ENCODE peak calls at places on chromosomes 13 and 19, in five cellular contexts. K is Panc1, B is thoracic aorta, C is PC-3, Q is heart left ventricle. H is an unnamed sample. For H3K36me3, the result is how much of the 10 kb centered on the place peaks cover.

GRCh38 chr19:36051637-36052036 is 2.4 kb downstream of the THAP8 start:
- DNase-seq in K (no peak), B (no peak), C (no peak), Q (no peak), H (no peak)

GRCh38 chr19:58001895-58002369 is 688 bp downstream of the ZNF606 start:
- DNase-seq in K (no peak), B (no peak), C (no peak), Q (no peak), H (no peak)

GRCh38 chr13:40664100-40665060 is 2.1 kb downstream of the FOXO1 start:
- DNase-seq in K (no peak), B (peak), C (peak), Q (peak), H (no peak)

GRCh38 chr19:7637374-7638256 is 705 bp downstream of the STXBP2 start:
- DNase-seq in K (no peak), B (no peak), C (peak), Q (no peak), H (no peak)

GRCh38 chr13:47708386-47708785 is 292.7 kb downstream of the SUCLA2 start:
- DNase-seq in K (no peak), B (no peak), C (peak), Q (no peak), H (no peak)

GRCh38 chr19:18114483-18114882 is 16.9 kb downstream of the MAST3 start:
- DNase-seq in K (no peak), B (no peak), C (no peak), Q (no peak), H (no peak)

GRCh38 chr19:34041922-34042521 is 130.3 kb upstream of the LSM14A start:
- DNase-seq in K (peak), B (peak), C (peak), Q (peak), H (peak)

GRCh38 chr13:40272776-40273139 is 393.7 kb downstream of the FOXO1 start:
- DNase-seq in K (no peak), B (no peak), C (peak), Q (no peak), H (no peak)

GRCh38 chr19:21463449-21464105 is 41.8 kb upstream of the ZNF429 start:
- DNase-seq in K (peak), B (no peak), C (peak), Q (peak), H (no peak)

GRCh38 chr19:29663861-29664752 is 1.2 kb upstream of the PLEKHF1 start:
- DNase-seq in K (no peak), B (no peak), C (peak), Q (no peak), H (no peak)

GRCh38 chr19:54229146-54229545 is 6.3 kb upstream of the LILRB3 start:
- DNase-seq in K (no peak), B (no peak), C (no peak), Q (no peak), H (no peak)

GRCh38 chr19:47134533-47134932 is 3.9 kb downstream of the SAE1 start:
- DNase-seq in K (no peak), B (no peak), C (no peak), Q (no peak), H (no peak)

GRCh38 chr19:55406869-55407624 is 541 bp downstream of the UBE2S start:
- DNase-seq in K (no peak), B (no peak), C (no peak), Q (no peak), H (no peak)

GRCh38 chr13:23741879-23742510 is 147.2 kb downstream of the MIPEP start:
- DNase-seq in K (no peak), B (no peak), C (peak), Q (no peak), H (no peak)

GRCh38 chr13:98796798-98797197 is 44.3 kb upstream of the SLC15A1 start:
- DNase-seq in K (no peak), B (no peak), C (no peak), Q (peak), H (no peak)

GRCh38 chr19:4582980-4583842 is 23.7 kb upstream of the SEMA6B start:
- DNase-seq in K (no peak), B (no peak), C (peak), Q (no peak), H (no peak)

GRCh38 chr13:21528616-21529015 is 69.5 kb upstream of the ZDHHC20 start:
- DNase-seq in K (no peak), B (no peak), C (peak), Q (no peak), H (no peak)

GRCh38 chr19:35431147-35431807 is 16.8 kb upstream of the FFAR2 start:
- DNase-seq in K (no peak), B (no peak), C (no peak), Q (no peak), H (no peak)

GRCh38 chr19:1825909-1826556 is 14.0 kb upstream of the ATP8B3 start:
- DNase-seq in K (no peak), B (no peak), C (peak), Q (peak), H (no peak)

GRCh38 chr13:79621449-79621848 is 140.5 kb downstream of the NDFIP2 start:
- DNase-seq in K (no peak), B (no peak), C (no peak), Q (no peak), H (no peak)

GRCh38 chr19:55654833-55655647 is at the start of gene U2AF2:
- DNase-seq in K (no peak), B (peak), C (peak), Q (peak), H (peak)

GRCh38 chr13:30371649-30372265 is 50.5 kb upstream of the UBE2L5 start:
- DNase-seq in K (no peak), B (no peak), C (peak), Q (no peak), H (no peak)

GRCh38 chr13:113552079-113552478 is 32.5 kb upstream of the TFDP1 start:
- DNase-seq in K (no peak), B (no peak), C (no peak), Q (no peak), H (peak)

GRCh38 chr19:9914001-9914314 is 22.4 kb downstream of the OLFM2 start:
- DNase-seq in K (no peak), B (no peak), C (peak), Q (peak), H (no peak)
- H3K4me3 ChIP-seq in K (peak), B (peak), C (peak), Q (peak), H (peak)

GRCh38 chr19:42249149-42249750 is 5.7 kb downstream of the ERF start:
- DNase-seq in K (no peak), B (no peak), C (no peak), Q (no peak), H (no peak)

GRCh38 chr19:42248270-42249148 is 6.1 kb upstream of the GSK3A start:
- DNase-seq in K (no peak), B (no peak), C (no peak), Q (no peak), H (no peak)

GRCh38 chr19:42246869-42247630 is 4.6 kb upstream of the GSK3A start:
- DNase-seq in K (no peak), B (no peak), C (no peak), Q (no peak), H (no peak)

GRCh38 chr19:42246143-42246868 is 3.9 kb upstream of the GSK3A start:
- DNase-seq in K (no peak), B (peak), C (peak), Q (peak), H (no peak)

GRCh38 chr19:42247631-42248199 is 5.3 kb upstream of the GSK3A start:
- DNase-seq in K (no peak), B (no peak), C (no peak), Q (no peak), H (no peak)
- H3K27ac ChIP-seq in K (no peak), B (no peak), C (no peak), Q (peak), H (peak)

GRCh38 chr19:15245370-15246197 is 13.3 kb upstream of the EPHX3 start:
- DNase-seq in K (no peak), B (no peak), C (no peak), Q (no peak), H (no peak)

GRCh38 chr19:15248648-15249559 is 16.7 kb upstream of the EPHX3 start:
- DNase-seq in K (peak), B (peak), C (peak), Q (peak), H (peak)

GRCh38 chr19:15246198-15246481 is 13.9 kb upstream of the EPHX3 start:
- DNase-seq in K (no peak), B (no peak), C (no peak), Q (no peak), H (no peak)

GRCh38 chr19:15248106-15248505 is 15.9 kb upstream of the EPHX3 start:
- DNase-seq in K (no peak), B (no peak), C (no peak), Q (no peak), H (peak)

GRCh38 chr19:15247107-15248014 is 15.1 kb upstream of the EPHX3 start:
- DNase-seq in K (no peak), B (no peak), C (no peak), Q (no peak), H (no peak)
- H3K36me3 ChIP-seq in K (under half), B (under half), C (under half), Q (under half), H (under half)

GRCh38 chr19:16650821-16651220 is 9.1 kb downstream of the SMIM7 start:
- DNase-seq in K (no peak), B (no peak), C (no peak), Q (no peak), H (no peak)

GRCh38 chr19:16654621-16655020 is 5.3 kb downstream of the SMIM7 start:
- DNase-seq in K (no peak), B (no peak), C (no peak), Q (no peak), H (no peak)

GRCh38 chr19:16657384-16657783 is 2.6 kb downstream of the SMIM7 start:
- DNase-seq in K (no peak), B (no peak), C (no peak), Q (no peak), H (no peak)

GRCh38 chr19:16655727-16656126 is 4.2 kb downstream of the SMIM7 start:
- DNase-seq in K (no peak), B (no peak), C (no peak), Q (no peak), H (no peak)

GRCh38 chr19:16654151-16654550 is 5.8 kb downstream of the SMIM7 start:
- DNase-seq in K (no peak), B (no peak), C (no peak), Q (no peak), H (no peak)
- H3K4me3 ChIP-seq in K (no peak), B (no peak), C (no peak), Q (no peak), H (no peak)

GRCh38 chr13:50386527-50387123 is 371.4 kb downstream of the KCNRG start:
- DNase-seq in K (no peak), B (no peak), C (peak), Q (no peak), H (no peak)
- H3K27ac ChIP-seq in K (peak), B (peak), C (no peak), Q (peak), H (peak)

GRCh38 chr13:29156136-29156535 is 336.0 kb downstream of the MTUS2 start:
- DNase-seq in K (no peak), B (no peak), C (no peak), Q (no peak), H (no peak)
- H3K36me3 ChIP-seq in K (under half), B (under half), C (under half), Q (under half), H (under half)

GRCh38 chr19:39157275-39157996 is 31.9 kb downstream of the PAK4 start:
- DNase-seq in K (no peak), B (no peak), C (no peak), Q (no peak), H (no peak)
- H3K4me3 ChIP-seq in K (no peak), B (peak), C (no peak), Q (no peak), H (peak)

DNA sequence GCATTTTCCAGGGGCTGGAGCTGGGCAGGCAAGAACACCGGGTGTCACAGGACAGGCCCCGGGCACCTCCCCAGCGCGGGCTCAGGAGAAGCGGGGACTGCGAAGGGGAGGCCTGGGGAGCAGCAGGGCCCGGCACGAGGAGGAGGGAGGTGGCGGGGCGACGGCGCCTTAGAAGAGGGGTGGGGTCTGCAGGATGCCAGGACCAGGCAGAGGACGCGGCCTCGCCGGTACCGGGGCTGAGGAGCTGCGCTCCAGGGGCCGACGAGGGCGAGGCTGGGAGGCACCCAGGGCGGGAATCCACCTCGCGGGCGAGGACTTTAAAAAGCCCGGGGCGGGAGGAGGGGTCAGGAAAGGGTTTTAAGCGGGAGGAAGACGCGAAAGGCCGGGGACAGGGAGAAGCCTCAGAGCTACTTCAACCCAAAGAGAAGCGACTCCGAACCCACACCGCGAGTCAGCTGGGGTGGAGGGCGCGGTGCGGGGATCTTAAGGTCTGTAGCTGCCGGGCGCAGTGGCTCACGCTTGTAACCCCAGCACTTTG is 665 bp downstream of the ZNF347 start:
- DNase-seq in K (no peak), B (no peak), C (peak), Q (peak), H (no peak)
- H3K27ac ChIP-seq in K (peak), B (peak), C (no peak), Q (peak), H (peak)

DNA sequence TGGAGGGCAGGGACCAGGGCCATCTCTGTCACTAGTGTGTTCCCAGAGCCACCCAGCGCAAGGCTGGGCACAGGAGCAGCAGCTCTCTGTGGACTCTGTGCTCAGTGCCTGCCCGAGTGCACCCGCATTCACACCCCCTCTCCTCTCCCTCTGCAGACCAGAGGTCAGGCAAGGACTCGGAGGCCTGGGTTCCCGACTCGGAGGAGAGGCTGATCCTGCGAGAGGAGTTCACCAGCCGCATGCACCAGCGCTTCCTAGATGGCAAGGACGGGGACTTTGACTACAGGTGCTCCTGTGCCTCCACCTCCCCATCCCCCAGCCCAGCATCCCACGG is 10.2 kb downstream of the CCDC97 start:
- DNase-seq in K (no peak), B (no peak), C (no peak), Q (no peak), H (no peak)
- H3K36me3 ChIP-seq in K (under half), B (under half), C (under half), Q (under half), H (half or more)

DNA sequence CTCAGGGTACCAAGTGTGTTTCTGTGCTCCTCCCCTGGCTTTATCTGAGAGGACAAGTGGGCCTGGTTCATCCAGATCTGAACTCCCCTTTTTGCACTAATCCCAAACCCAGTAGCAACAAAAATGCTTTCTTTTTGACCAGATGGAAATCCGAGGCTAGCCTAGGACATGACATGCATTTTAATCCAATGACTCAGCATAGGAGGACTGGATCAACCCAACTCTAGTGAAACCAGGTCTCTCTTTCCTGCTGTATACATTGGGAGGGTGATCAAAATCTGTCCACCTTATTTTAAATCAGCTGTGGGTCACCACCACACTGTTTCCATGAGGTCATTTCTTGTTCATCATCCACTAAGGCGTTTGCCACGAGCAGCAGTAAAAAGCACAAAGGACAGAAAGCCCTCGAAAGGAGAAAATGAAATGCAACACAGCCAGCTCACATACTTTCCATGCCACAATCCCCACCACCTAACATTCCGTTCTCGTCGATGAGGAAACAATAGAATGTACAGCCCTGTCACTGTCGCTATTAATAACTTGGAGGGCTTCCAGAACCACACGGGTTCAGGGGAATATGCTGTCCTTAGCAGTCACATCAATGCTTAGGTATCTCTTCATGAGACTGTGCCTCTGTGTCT is 543.0 kb downstream of the IRS2 start:
- DNase-seq in K (no peak), B (no peak), C (peak), Q (peak), H (no peak)
- H3K4me3 ChIP-seq in K (peak), B (peak), C (peak), Q (no peak), H (peak)

H was measured in ascending aorta.